ENCODE peak calls at places on chromosome 21, in ten cellular contexts. P is H4; U is omental fat pad; B is neuronal stem cell; J is T47D; W is HCT116; D is Right ventricle myocardium inferior; E is retina; Q is naive thymus-derived CD4-positive, alpha-beta T cell; I is NCI-H1092 treated with DMSO at 0.1 percent for 48 hours. N is an unnamed sample.
A peak's percentile ranks its signal among the peaks of the same experiment; 100 is the strongest.

GRCh38 chr21:45290948-45291612 is 3.4 kb upstream of the POFUT2 start:
- DNase-seq in P (no peak), U (no peak), B (no peak), J (no peak), W (no peak), D (no peak), E (no peak), Q (no peak), I (no peak), N (no peak)

GRCh38 chr21:43188712-43189151 is 19.9 kb downstream of the CRYAA start:
- DNase-seq in P (no peak), U (no peak), B (no peak), J (no peak), W (no peak), D (peak; percentile 70), E (no peak), Q (no peak), I (peak; percentile 78), N (no peak)

GRCh38 chr21:42463861-42464515 is 32.0 kb downstream of the RSPH1 start:
- DNase-seq in P (no peak), U (no peak), B (peak; percentile 11), J (peak; percentile 97), W (peak; percentile 92), D (no peak), E (no peak), Q (peak; percentile 73), I (no peak), N (peak; percentile 88)

GRCh38 chr21:36059823-36060158 is 535 bp downstream of the SETD4 start:
- DNase-seq in P (peak; percentile 26), U (peak; percentile 30), B (no peak), J (no peak), W (no peak), D (no peak), E (no peak), Q (no peak), I (no peak), N (no peak)

GRCh38 chr21:28632718-28633408 is 359.8 kb downstream of the LTN1 start:
- DNase-seq in P (no peak), U (no peak), B (peak; percentile 31), J (peak; percentile 12), W (no peak), D (no peak), E (no peak), Q (no peak), I (no peak), N (no peak)

GRCh38 chr21:28342229-28342810 is 650.4 kb downstream of the LTN1 start:
- DNase-seq in P (no peak), U (no peak), B (no peak), J (no peak), W (no peak), D (no peak), E (no peak), Q (no peak), I (no peak), N (no peak)

GRCh38 chr21:46675595-46676280 is 40.3 kb downstream of the PRMT2 start:
- DNase-seq in P (no peak), U (no peak), B (no peak), J (no peak), W (no peak), D (no peak), E (no peak), Q (no peak), I (no peak), N (no peak)

GRCh38 chr21:41777934-41778815 is 11.3 kb upstream of the RIPK4 start:
- DNase-seq in P (peak; percentile 85), U (peak; percentile 92), B (peak; percentile 82), J (peak; percentile 94), W (peak; percentile 84), D (peak; percentile 88), E (peak; percentile 89), Q (no peak), I (peak; percentile 57), N (no peak)

GRCh38 chr21:29520146-29520545 is 221.4 kb downstream of the BACH1 start:
- DNase-seq in P (no peak), U (no peak), B (no peak), J (no peak), W (no peak), D (no peak), E (no peak), Q (no peak), I (no peak), N (no peak)

GRCh38 chr21:33844104-33844889 is 71.3 kb downstream of the ATP5PO start:
- DNase-seq in P (no peak), U (no peak), B (peak; percentile 21), J (no peak), W (no peak), D (no peak), E (peak; percentile 61), Q (no peak), I (no peak), N (no peak)

GRCh38 chr21:42120056-42120903 is 49.2 kb downstream of the UMODL1 start:
- DNase-seq in P (no peak), U (no peak), B (no peak), J (peak; percentile 91), W (no peak), D (no peak), E (no peak), Q (no peak), I (peak; percentile 97), N (no peak)

GRCh38 chr21:46144464-46145070 is 10.8 kb downstream of the FTCD start:
- DNase-seq in P (no peak), U (no peak), B (no peak), J (peak; percentile 18), W (no peak), D (peak; percentile 42), E (no peak), Q (no peak), I (no peak), N (no peak)

GRCh38 chr21:15309721-15310120 is 244.9 kb upstream of the NRIP1 start:
- DNase-seq in P (no peak), U (no peak), B (no peak), J (no peak), W (no peak), D (peak; percentile 71), E (no peak), Q (no peak), I (no peak), N (no peak)

GRCh38 chr21:19236209-19236608 is 832.6 kb upstream of the TMPRSS15 start:
- DNase-seq in P (peak; percentile 77), U (no peak), B (no peak), J (peak; percentile 9), W (no peak), D (no peak), E (no peak), Q (no peak), I (no peak), N (no peak)

GRCh38 chr21:34909492-34910292 is 139.4 kb downstream of the RUNX1 start:
- DNase-seq in P (no peak), U (no peak), B (no peak), J (no peak), W (no peak), D (no peak), E (no peak), Q (no peak), I (peak; percentile 33), N (no peak)

GRCh38 chr21:45977396-45977795 is 4.2 kb upstream of the COL6A1 start:
- DNase-seq in P (no peak), U (no peak), B (no peak), J (no peak), W (no peak), D (no peak), E (peak; percentile 39), Q (no peak), I (no peak), N (no peak)

GRCh38 chr21:29117372-29117955 is 13.0 kb upstream of the MAP3K7CL start:
- DNase-seq in P (no peak), U (no peak), B (no peak), J (no peak), W (no peak), D (no peak), E (no peak), Q (no peak), I (no peak), N (no peak)

GRCh38 chr21:28252923-28253322 is 739.8 kb downstream of the LTN1 start:
- DNase-seq in P (no peak), U (no peak), B (no peak), J (no peak), W (no peak), D (no peak), E (no peak), Q (no peak), I (no peak), N (no peak)

GRCh38 chr21:34994646-34995631 is 54.2 kb downstream of the RUNX1 start:
- DNase-seq in P (no peak), U (no peak), B (no peak), J (no peak), W (no peak), D (no peak), E (no peak), Q (no peak), I (no peak), N (no peak)

GRCh38 chr21:36535618-36536241 is 55.8 kb upstream of the CLDN14 start:
- DNase-seq in P (no peak), U (no peak), B (no peak), J (no peak), W (no peak), D (no peak), E (no peak), Q (no peak), I (no peak), N (no peak)

GRCh38 chr21:46229133-46229922 is 754 bp upstream of the LSS start:
- DNase-seq in P (peak; percentile 38), U (no peak), B (peak; percentile 74), J (no peak), W (no peak), D (no peak), E (peak; percentile 83), Q (no peak), I (peak; percentile 74), N (no peak)